ENCODE peak calls at places on chromosomes 1 and 21, in seven cellular contexts. One of them, this sample, is unnamed.

GRCh38 chr21:25359724-25360123 is 247.6 kb downstream of the MRPL39 start:
- DNase-seq in stimulated activated CD4-positive, alpha-beta T cell treated with anti-CD3 and anti-CD28 coated beads, Interleukin-15, amount 100 ng/mL, for 1 hour: no peak
- DNase-seq in cardiac fibroblast: no peak
- DNase-seq in NCI-H510A treated with DMSO at 0.1 percent for 48 hours: no peak
- DNase-seq in cerebellar cortex: no peak
- DNase-seq in occipital lobe: no peak
- DNase-seq in GM12865: no peak
- DNase-seq in this sample: no peak

GRCh38 chr1:200351826-200352549 is 57.8 kb downstream of the ZNF281 start:
- DNase-seq in stimulated activated CD4-positive, alpha-beta T cell treated with anti-CD3 and anti-CD28 coated beads, Interleukin-15, amount 100 ng/mL, for 1 hour: no peak
- DNase-seq in cardiac fibroblast: peak
- DNase-seq in NCI-H510A treated with DMSO at 0.1 percent for 48 hours: no peak
- DNase-seq in cerebellar cortex: no peak
- DNase-seq in occipital lobe: no peak
- DNase-seq in GM12865: peak
- DNase-seq in this sample: no peak

GRCh38 chr1:46036894-46037596 is 95.4 kb downstream of the PIK3R3 start:
- DNase-seq in stimulated activated CD4-positive, alpha-beta T cell treated with anti-CD3 and anti-CD28 coated beads, Interleukin-15, amount 100 ng/mL, for 1 hour: peak
- DNase-seq in cardiac fibroblast: peak
- DNase-seq in NCI-H510A treated with DMSO at 0.1 percent for 48 hours: peak
- DNase-seq in cerebellar cortex: peak
- DNase-seq in occipital lobe: peak
- DNase-seq in GM12865: peak
- DNase-seq in this sample: peak

GRCh38 chr1:201583663-201584062 is 44.7 kb downstream of the NAV1 start:
- DNase-seq in stimulated activated CD4-positive, alpha-beta T cell treated with anti-CD3 and anti-CD28 coated beads, Interleukin-15, amount 100 ng/mL, for 1 hour: no peak
- DNase-seq in cardiac fibroblast: no peak
- DNase-seq in NCI-H510A treated with DMSO at 0.1 percent for 48 hours: no peak
- DNase-seq in cerebellar cortex: no peak
- DNase-seq in occipital lobe: no peak
- DNase-seq in GM12865: no peak
- DNase-seq in this sample: no peak

GRCh38 chr1:192477630-192478029 is 97.9 kb upstream of the RGS1 start:
- DNase-seq in stimulated activated CD4-positive, alpha-beta T cell treated with anti-CD3 and anti-CD28 coated beads, Interleukin-15, amount 100 ng/mL, for 1 hour: no peak
- DNase-seq in cardiac fibroblast: peak
- DNase-seq in NCI-H510A treated with DMSO at 0.1 percent for 48 hours: peak
- DNase-seq in cerebellar cortex: peak
- DNase-seq in occipital lobe: no peak
- DNase-seq in GM12865: peak
- DNase-seq in this sample: peak

GRCh38 chr1:155081472-155082300 is 3.0 kb downstream of the EFNA3 start:
- DNase-seq in stimulated activated CD4-positive, alpha-beta T cell treated with anti-CD3 and anti-CD28 coated beads, Interleukin-15, amount 100 ng/mL, for 1 hour: no peak
- DNase-seq in cardiac fibroblast: no peak
- DNase-seq in NCI-H510A treated with DMSO at 0.1 percent for 48 hours: no peak
- DNase-seq in cerebellar cortex: no peak
- DNase-seq in occipital lobe: peak
- DNase-seq in GM12865: no peak
- DNase-seq in this sample: no peak

GRCh38 chr1:46394108-46394871 is at the start of gene FAAH:
- DNase-seq in stimulated activated CD4-positive, alpha-beta T cell treated with anti-CD3 and anti-CD28 coated beads, Interleukin-15, amount 100 ng/mL, for 1 hour: no peak
- DNase-seq in cardiac fibroblast: peak
- DNase-seq in NCI-H510A treated with DMSO at 0.1 percent for 48 hours: peak
- DNase-seq in cerebellar cortex: peak
- DNase-seq in occipital lobe: peak
- DNase-seq in GM12865: no peak
- DNase-seq in this sample: peak

GRCh38 chr1:157312270-157312812 is 174.1 kb upstream of the ETV3 start:
- DNase-seq in stimulated activated CD4-positive, alpha-beta T cell treated with anti-CD3 and anti-CD28 coated beads, Interleukin-15, amount 100 ng/mL, for 1 hour: no peak
- DNase-seq in cardiac fibroblast: no peak
- DNase-seq in NCI-H510A treated with DMSO at 0.1 percent for 48 hours: no peak
- DNase-seq in cerebellar cortex: no peak
- DNase-seq in occipital lobe: no peak
- DNase-seq in GM12865: no peak
- DNase-seq in this sample: no peak

GRCh38 chr1:205088341-205088740 is 4.1 kb upstream of the TMEM81 start:
- DNase-seq in stimulated activated CD4-positive, alpha-beta T cell treated with anti-CD3 and anti-CD28 coated beads, Interleukin-15, amount 100 ng/mL, for 1 hour: no peak
- DNase-seq in cardiac fibroblast: peak
- DNase-seq in NCI-H510A treated with DMSO at 0.1 percent for 48 hours: no peak
- DNase-seq in cerebellar cortex: no peak
- DNase-seq in occipital lobe: no peak
- DNase-seq in GM12865: no peak
- DNase-seq in this sample: no peak

GRCh38 chr1:204192589-204193352 is 3.5 kb downstream of the KISS1 start:
- DNase-seq in stimulated activated CD4-positive, alpha-beta T cell treated with anti-CD3 and anti-CD28 coated beads, Interleukin-15, amount 100 ng/mL, for 1 hour: no peak
- DNase-seq in cardiac fibroblast: no peak
- DNase-seq in NCI-H510A treated with DMSO at 0.1 percent for 48 hours: no peak
- DNase-seq in cerebellar cortex: no peak
- DNase-seq in occipital lobe: no peak
- DNase-seq in GM12865: no peak
- DNase-seq in this sample: no peak

GRCh38 chr1:214492405-214493075 is 58.9 kb downstream of the PTPN14 start:
- DNase-seq in stimulated activated CD4-positive, alpha-beta T cell treated with anti-CD3 and anti-CD28 coated beads, Interleukin-15, amount 100 ng/mL, for 1 hour: no peak
- DNase-seq in cardiac fibroblast: no peak
- DNase-seq in NCI-H510A treated with DMSO at 0.1 percent for 48 hours: no peak
- DNase-seq in cerebellar cortex: no peak
- DNase-seq in occipital lobe: no peak
- DNase-seq in GM12865: no peak
- DNase-seq in this sample: no peak

GRCh38 chr1:109214695-109215623 is 1.2 kb downstream of the SARS1 start:
- DNase-seq in stimulated activated CD4-positive, alpha-beta T cell treated with anti-CD3 and anti-CD28 coated beads, Interleukin-15, amount 100 ng/mL, for 1 hour: no peak
- DNase-seq in cardiac fibroblast: peak
- DNase-seq in NCI-H510A treated with DMSO at 0.1 percent for 48 hours: peak
- DNase-seq in cerebellar cortex: peak
- DNase-seq in occipital lobe: no peak
- DNase-seq in GM12865: peak
- DNase-seq in this sample: peak

GRCh38 chr1:218459878-218460277 is 114.7 kb downstream of the TGFB2 start:
- DNase-seq in stimulated activated CD4-positive, alpha-beta T cell treated with anti-CD3 and anti-CD28 coated beads, Interleukin-15, amount 100 ng/mL, for 1 hour: no peak
- DNase-seq in cardiac fibroblast: peak
- DNase-seq in NCI-H510A treated with DMSO at 0.1 percent for 48 hours: no peak
- DNase-seq in cerebellar cortex: no peak
- DNase-seq in occipital lobe: no peak
- DNase-seq in GM12865: peak
- DNase-seq in this sample: no peak

GRCh38 chr21:41848971-41849580 is 30.1 kb downstream of the PRDM15 start:
- DNase-seq in stimulated activated CD4-positive, alpha-beta T cell treated with anti-CD3 and anti-CD28 coated beads, Interleukin-15, amount 100 ng/mL, for 1 hour: no peak
- DNase-seq in cardiac fibroblast: no peak
- DNase-seq in NCI-H510A treated with DMSO at 0.1 percent for 48 hours: no peak
- DNase-seq in cerebellar cortex: no peak
- DNase-seq in occipital lobe: no peak
- DNase-seq in GM12865: no peak
- DNase-seq in this sample: no peak

GRCh38 chr1:121587777-121588176 is 403.0 kb downstream of the SRGAP2C start:
- DNase-seq in stimulated activated CD4-positive, alpha-beta T cell treated with anti-CD3 and anti-CD28 coated beads, Interleukin-15, amount 100 ng/mL, for 1 hour: no peak
- DNase-seq in cardiac fibroblast: peak
- DNase-seq in NCI-H510A treated with DMSO at 0.1 percent for 48 hours: no peak
- DNase-seq in cerebellar cortex: no peak
- DNase-seq in occipital lobe: no peak
- DNase-seq in GM12865: no peak
- DNase-seq in this sample: no peak

GRCh38 chr1:45306905-45307304 is 19.8 kb upstream of the HPDL start:
- DNase-seq in stimulated activated CD4-positive, alpha-beta T cell treated with anti-CD3 and anti-CD28 coated beads, Interleukin-15, amount 100 ng/mL, for 1 hour: no peak
- DNase-seq in cardiac fibroblast: no peak
- DNase-seq in NCI-H510A treated with DMSO at 0.1 percent for 48 hours: no peak
- DNase-seq in cerebellar cortex: no peak
- DNase-seq in occipital lobe: no peak
- DNase-seq in GM12865: no peak
- DNase-seq in this sample: no peak

GRCh38 chr1:61280457-61280856 is 198.1 kb downstream of the NFIA start:
- DNase-seq in stimulated activated CD4-positive, alpha-beta T cell treated with anti-CD3 and anti-CD28 coated beads, Interleukin-15, amount 100 ng/mL, for 1 hour: no peak
- DNase-seq in cardiac fibroblast: no peak
- DNase-seq in NCI-H510A treated with DMSO at 0.1 percent for 48 hours: no peak
- DNase-seq in cerebellar cortex: no peak
- DNase-seq in occipital lobe: no peak
- DNase-seq in GM12865: no peak
- DNase-seq in this sample: no peak

GRCh38 chr21:28832013-28832714 is 160.5 kb downstream of the LTN1 start:
- DNase-seq in stimulated activated CD4-positive, alpha-beta T cell treated with anti-CD3 and anti-CD28 coated beads, Interleukin-15, amount 100 ng/mL, for 1 hour: no peak
- DNase-seq in cardiac fibroblast: peak
- DNase-seq in NCI-H510A treated with DMSO at 0.1 percent for 48 hours: no peak
- DNase-seq in cerebellar cortex: peak
- DNase-seq in occipital lobe: no peak
- DNase-seq in GM12865: no peak
- DNase-seq in this sample: no peak

GRCh38 chr1:192489046-192489445 is 86.5 kb upstream of the RGS1 start:
- DNase-seq in stimulated activated CD4-positive, alpha-beta T cell treated with anti-CD3 and anti-CD28 coated beads, Interleukin-15, amount 100 ng/mL, for 1 hour: no peak
- DNase-seq in cardiac fibroblast: peak
- DNase-seq in NCI-H510A treated with DMSO at 0.1 percent for 48 hours: no peak
- DNase-seq in cerebellar cortex: no peak
- DNase-seq in occipital lobe: no peak
- DNase-seq in GM12865: no peak
- DNase-seq in this sample: no peak

GRCh38 chr1:185520188-185520935 is 203.3 kb upstream of the IVNS1ABP start:
- DNase-seq in stimulated activated CD4-positive, alpha-beta T cell treated with anti-CD3 and anti-CD28 coated beads, Interleukin-15, amount 100 ng/mL, for 1 hour: no peak
- DNase-seq in cardiac fibroblast: peak
- DNase-seq in NCI-H510A treated with DMSO at 0.1 percent for 48 hours: no peak
- DNase-seq in cerebellar cortex: no peak
- DNase-seq in occipital lobe: no peak
- DNase-seq in GM12865: no peak
- DNase-seq in this sample: no peak

GRCh38 chr1:155184835-155185782 is 11.5 kb downstream of the TRIM46 start:
- DNase-seq in stimulated activated CD4-positive, alpha-beta T cell treated with anti-CD3 and anti-CD28 coated beads, Interleukin-15, amount 100 ng/mL, for 1 hour: no peak
- DNase-seq in cardiac fibroblast: no peak
- DNase-seq in NCI-H510A treated with DMSO at 0.1 percent for 48 hours: peak
- DNase-seq in cerebellar cortex: no peak
- DNase-seq in occipital lobe: no peak
- DNase-seq in GM12865: peak
- DNase-seq in this sample: no peak

GRCh38 chr1:3167255-3167654 is 98.3 kb downstream of the PRDM16 start:
- DNase-seq in stimulated activated CD4-positive, alpha-beta T cell treated with anti-CD3 and anti-CD28 coated beads, Interleukin-15, amount 100 ng/mL, for 1 hour: no peak
- DNase-seq in cardiac fibroblast: no peak
- DNase-seq in NCI-H510A treated with DMSO at 0.1 percent for 48 hours: no peak
- DNase-seq in cerebellar cortex: no peak
- DNase-seq in occipital lobe: no peak
- DNase-seq in GM12865: no peak
- DNase-seq in this sample: no peak

GRCh38 chr1:73593379-73593778 is 604.6 kb downstream of the LRRIQ3 start:
- DNase-seq in stimulated activated CD4-positive, alpha-beta T cell treated with anti-CD3 and anti-CD28 coated beads, Interleukin-15, amount 100 ng/mL, for 1 hour: no peak
- DNase-seq in cardiac fibroblast: peak
- DNase-seq in NCI-H510A treated with DMSO at 0.1 percent for 48 hours: peak
- DNase-seq in cerebellar cortex: no peak
- DNase-seq in occipital lobe: no peak
- DNase-seq in GM12865: no peak
- DNase-seq in this sample: peak

GRCh38 chr1:31576201-31576669 is at the start of gene TINAGL1:
- DNase-seq in stimulated activated CD4-positive, alpha-beta T cell treated with anti-CD3 and anti-CD28 coated beads, Interleukin-15, amount 100 ng/mL, for 1 hour: no peak
- DNase-seq in cardiac fibroblast: no peak
- DNase-seq in NCI-H510A treated with DMSO at 0.1 percent for 48 hours: no peak
- DNase-seq in cerebellar cortex: no peak
- DNase-seq in occipital lobe: no peak
- DNase-seq in GM12865: no peak
- DNase-seq in this sample: no peak

GRCh38 chr1:222441006-222441620 is 106.8 kb downstream of the HHIPL2 start:
- DNase-seq in stimulated activated CD4-positive, alpha-beta T cell treated with anti-CD3 and anti-CD28 coated beads, Interleukin-15, amount 100 ng/mL, for 1 hour: no peak
- DNase-seq in cardiac fibroblast: no peak
- DNase-seq in NCI-H510A treated with DMSO at 0.1 percent for 48 hours: no peak
- DNase-seq in cerebellar cortex: no peak
- DNase-seq in occipital lobe: no peak
- DNase-seq in GM12865: no peak
- DNase-seq in this sample: no peak